ENCODE peak calls at places on chromosomes 16 and 17, in four cellular contexts. K is H1, Z is WTC11, L is SK-N-SH. J is an unnamed sample.

GRCh38 chr16:86306811-86307517 is 203.4 kb upstream of the FOXF1 start:
- DNase-seq in K (no peak), Z (no peak), L (no peak), J (no peak)

GRCh38 chr16:19068237-19068815 is 912 bp downstream of the COQ7 start:
- DNase-seq in K (no peak), Z (no peak), L (no peak), J (no peak)

GRCh38 chr16:89325861-89326471 is 108.5 kb downstream of the ZNF778 start:
- DNase-seq in K (no peak), Z (peak; percentile 10), L (no peak), J (peak; percentile 88)

GRCh38 chr16:46709464-46709863 is 20.0 kb downstream of the ORC6 start:
- DNase-seq in K (no peak), Z (no peak), L (no peak), J (no peak)

GRCh38 chr17:73872816-73873215 is 228.6 kb upstream of the SDK2 start:
- DNase-seq in K (no peak), Z (no peak), L (no peak), J (no peak)

GRCh38 chr16:16025214-16025968 is 76.0 kb downstream of the ABCC1 start:
- DNase-seq in K (no peak), Z (no peak), L (no peak), J (no peak)

GRCh38 chr16:77211880-77212735 is 12.9 kb downstream of the SYCE1L start:
- DNase-seq in K (peak; percentile 80), Z (peak; percentile 85), L (peak; percentile 96), J (peak; percentile 88)

GRCh38 chr16:89711601-89712475 is 8.9 kb downstream of the VPS9D1 start:
- DNase-seq in K (no peak), Z (peak; percentile 79), L (peak; percentile 100), J (peak; percentile 88)

GRCh38 chr16:83200005-83200779 is 573.4 kb downstream of the CDH13 start:
- DNase-seq in K (no peak), Z (peak; percentile 20), L (no peak), J (peak; percentile 6)

GRCh38 chr16:3536271-3536671 is 35.5 kb downstream of the CLUAP1 start:
- DNase-seq in K (no peak), Z (no peak), L (no peak), J (no peak)

GRCh38 chr16:56513972-56514371 is 5.9 kb downstream of the BBS2 start:
- DNase-seq in K (no peak), Z (no peak), L (peak; percentile 37), J (peak; percentile 50)

GRCh38 chr17:19470529-19471261 is 59.7 kb downstream of the RNF112 start:
- DNase-seq in K (no peak), Z (peak; percentile 40), L (no peak), J (no peak)

GRCh38 chr17:79835953-79836951 is 3.0 kb downstream of the CBX4 start:
- DNase-seq in K (peak; percentile 92), Z (peak; percentile 97), L (no peak), J (peak; percentile 86)

GRCh38 chr16:3036726-3037315 is at the start of gene BICDL2:
- DNase-seq in K (no peak), Z (peak; percentile 91), L (no peak), J (no peak)

GRCh38 chr16:77213542-77214108 is 14.4 kb downstream of the SYCE1L start:
- DNase-seq in K (no peak), Z (no peak), L (no peak), J (no peak)

GRCh38 chr17:50927287-50927686 is 61.1 kb upstream of the TOB1 start:
- DNase-seq in K (no peak), Z (no peak), L (no peak), J (no peak)

GRCh38 chr16:66315210-66315825 is 51.2 kb upstream of the CDH5 start:
- DNase-seq in K (peak; percentile 29), Z (peak; percentile 70), L (peak; percentile 79), J (peak; percentile 80)

GRCh38 chr16:14606102-14606501 is 24.0 kb downstream of the PARN start:
- DNase-seq in K (no peak), Z (no peak), L (no peak), J (no peak)
- TF ChIP-seq TEAD4 in K (no peak), Z (no peak), L (no peak), J (no peak)

DNA sequence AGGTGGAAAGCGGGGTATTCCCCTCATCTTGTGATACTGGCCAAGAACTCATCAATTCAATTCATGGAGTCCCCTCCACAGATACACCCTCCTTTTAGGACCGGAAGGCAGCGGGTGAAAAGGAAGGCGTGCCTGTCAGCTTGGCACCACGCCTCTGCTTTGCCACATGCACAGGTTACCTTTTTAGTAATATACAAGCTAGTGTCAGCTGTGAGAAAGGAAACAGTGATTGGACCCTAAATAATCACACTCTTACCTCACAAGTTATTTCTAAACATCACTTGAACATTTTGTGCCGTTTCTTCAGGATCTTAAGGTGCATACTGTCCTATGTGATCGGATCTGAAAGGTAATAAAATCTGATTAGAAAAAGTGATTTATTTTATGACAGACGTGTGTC is 15.7 kb downstream of the ZDHHC7 start:
- DNase-seq in K (no peak), Z (no peak), L (no peak), J (no peak)
- TF ChIP-seq TEAD4 in K (no peak), Z (no peak), L (no peak), J (no peak)

DNA sequence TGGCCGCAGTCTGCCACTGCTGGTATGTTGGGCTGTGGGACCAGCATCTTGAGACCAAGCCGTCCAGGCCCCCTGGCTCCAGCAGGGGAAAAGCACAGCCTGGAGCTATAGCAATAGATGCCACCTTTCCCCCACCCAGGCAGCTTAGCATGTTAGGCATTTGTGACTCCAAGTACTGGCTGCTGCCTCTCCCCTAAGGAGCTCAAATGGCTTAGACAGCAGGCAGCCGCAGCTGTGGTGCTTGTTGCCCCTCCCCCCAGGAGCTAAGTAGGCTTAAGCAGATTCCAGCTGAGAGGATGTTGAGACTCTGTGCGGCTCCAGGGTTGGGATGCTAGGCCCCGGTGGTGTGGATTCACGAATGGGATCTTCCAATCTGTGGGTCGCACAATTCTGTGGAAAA is 88.8 kb upstream of the ANKFN1 start:
- DNase-seq in K (no peak), Z (peak; percentile 25), L (no peak), J (no peak)
- TF ChIP-seq TEAD4 in K (no peak), Z (no peak), L (no peak), J (no peak)

GRCh38 chr16:24132797-24133155 is 123.4 kb upstream of the CACNG3 start:
- DNase-seq in K (no peak), Z (no peak), L (no peak), J (no peak)

GRCh38 chr16:24132048-24132796 is 123.9 kb upstream of the CACNG3 start:
- DNase-seq in K (no peak), Z (no peak), L (no peak), J (no peak)

GRCh38 chr16:24131294-24131693 is 124.8 kb upstream of the CACNG3 start:
- DNase-seq in K (no peak), Z (no peak), L (no peak), J (no peak)

GRCh38 chr16:24129412-24129918 is 126.7 kb upstream of the CACNG3 start:
- DNase-seq in K (no peak), Z (no peak), L (no peak), J (no peak)

GRCh38 chr16:24130494-24131085 is 125.5 kb upstream of the CACNG3 start:
- DNase-seq in K (no peak), Z (no peak), L (no peak), J (no peak)
- TF ChIP-seq TEAD4 in K (no peak), Z (no peak), L (no peak), J (no peak)

DNA sequence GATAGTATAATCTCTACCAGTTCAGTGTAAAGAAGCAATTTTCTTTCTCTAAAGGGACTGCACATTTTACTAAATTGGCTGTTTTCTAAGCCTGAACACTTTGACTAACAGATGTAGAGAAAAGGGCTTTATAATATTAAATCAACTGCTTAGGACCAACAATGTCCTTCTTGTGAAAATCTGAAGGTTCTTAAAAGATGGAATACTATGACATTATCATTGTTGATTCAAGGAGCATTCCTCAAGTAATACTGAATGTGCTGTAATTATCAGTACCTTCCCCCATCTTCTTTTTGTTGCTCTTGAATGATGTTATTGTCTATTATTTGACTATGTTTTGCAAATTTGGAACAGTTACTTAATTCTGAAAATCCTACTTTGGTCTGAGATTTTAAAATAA is 52.9 kb downstream of the TAOK1 start:
- DNase-seq in K (no peak), Z (no peak), L (no peak), J (no peak)
- TF ChIP-seq TEAD4 in K (no peak), Z (no peak), L (no peak), J (no peak)

DNA sequence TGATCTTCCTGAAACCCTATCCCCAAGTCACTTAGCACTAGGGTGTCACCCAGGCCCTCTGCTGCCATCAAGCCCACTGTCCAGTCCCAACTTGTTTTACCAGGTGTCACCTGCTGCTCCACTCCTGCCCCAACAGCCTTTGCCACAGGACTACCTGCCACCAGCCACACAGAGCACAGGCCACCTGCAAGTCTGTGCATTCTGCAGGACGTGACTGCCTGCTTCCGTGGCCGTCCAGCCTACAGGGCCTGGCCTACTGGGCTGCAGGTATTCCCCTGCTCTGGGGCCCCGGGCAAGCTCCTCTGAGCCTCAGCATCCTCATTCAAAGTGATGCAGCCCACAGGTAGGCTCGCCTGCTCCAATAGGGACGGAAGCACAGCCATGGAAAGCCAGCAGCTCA is 3.2 kb downstream of the MCRIP1 start:
- DNase-seq in K (no peak), Z (no peak), L (no peak), J (no peak)
- TF ChIP-seq TEAD4 in K (no peak), Z (no peak), L (no peak), J (no peak)

GRCh38 chr17:78426293-78426879 is 47.9 kb downstream of the PGS1 start:
- DNase-seq in K (no peak), Z (no peak), L (no peak), J (no peak)
- TF ChIP-seq TEAD4 in K (no peak), Z (no peak), L (no peak), J (no peak)

J was measured in K562.